ENCODE peak calls at places on chromosomes 11 and 22, in eight cellular contexts. R, C, A, K, L, Q, X and M are unnamed samples.

GRCh38 chr11:30387891-30388861 is 65.3 kb downstream of the ARL14EP start:
- DNase-seq in R (no peak), A (no peak), C (no peak), X (no peak), K (no peak), Q (no peak), L (no peak), M (no peak)

GRCh38 chr22:18156878-18157713 is 7.1 kb downstream of the USP18 start:
- DNase-seq in R (peak), K (peak), X (peak), Q (no peak), L (peak), A (peak), C (no peak), M (peak)

GRCh38 chr11:74950374-74950969 is 1.4 kb downstream of the SPCS2 start:
- DNase-seq in K (no peak), L (no peak), R (no peak), A (no peak), X (no peak), Q (no peak), C (no peak), M (no peak)

GRCh38 chr11:82080160-82080559 is 653.5 kb downstream of the FAM181B start:
- DNase-seq in L (no peak), K (no peak), X (no peak), Q (no peak), R (no peak), A (no peak), C (no peak), M (no peak)

GRCh38 chr11:130555251-130555841 is 106.9 kb downstream of the ADAMTS15 start:
- DNase-seq in Q (no peak), L (no peak), C (no peak), X (peak), R (no peak), K (no peak), A (no peak), M (no peak)

GRCh38 chr22:22218302-22218701 is 26.3 kb upstream of the VPREB1 start:
- DNase-seq in C (no peak), A (no peak), L (no peak), R (no peak), Q (no peak), X (no peak), K (no peak), M (no peak)

GRCh38 chr22:21816787-21817496 is 50.5 kb downstream of the MAPK1 start:
- DNase-seq in A (peak), R (no peak), K (peak), C (peak), Q (no peak), L (no peak), X (no peak), M (peak)

GRCh38 chr22:35987487-35987886 is 41.1 kb downstream of the RBFOX2 start:
- DNase-seq in K (no peak), L (no peak), C (no peak), X (no peak), R (no peak), A (no peak), Q (no peak), M (no peak)

GRCh38 chr11:34464591-34465036 is 25.9 kb downstream of the CAT start:
- DNase-seq in K (no peak), A (no peak), C (no peak), X (no peak), Q (no peak), L (no peak), R (no peak), M (no peak)

GRCh38 chr11:77151804-77152513 is 23.9 kb downstream of the MYO7A start:
- DNase-seq in A (no peak), C (no peak), R (peak), K (no peak), L (no peak), X (no peak), Q (no peak), M (no peak)

GRCh38 chr11:77201991-77202841 is 74.2 kb downstream of the MYO7A start:
- DNase-seq in C (no peak), R (peak), K (no peak), Q (no peak), L (peak), X (no peak), A (no peak), M (no peak)

GRCh38 chr11:120210651-120211521 is at the start of gene OAF:
- DNase-seq in L (peak), X (peak), K (peak), C (peak), R (peak), Q (no peak), A (peak), M (peak)
- TF ChIP-seq POLR2A in L (no peak), X (peak), K (no peak), C (no peak), R (peak), Q (peak), A (peak), M (no peak)

DNA sequence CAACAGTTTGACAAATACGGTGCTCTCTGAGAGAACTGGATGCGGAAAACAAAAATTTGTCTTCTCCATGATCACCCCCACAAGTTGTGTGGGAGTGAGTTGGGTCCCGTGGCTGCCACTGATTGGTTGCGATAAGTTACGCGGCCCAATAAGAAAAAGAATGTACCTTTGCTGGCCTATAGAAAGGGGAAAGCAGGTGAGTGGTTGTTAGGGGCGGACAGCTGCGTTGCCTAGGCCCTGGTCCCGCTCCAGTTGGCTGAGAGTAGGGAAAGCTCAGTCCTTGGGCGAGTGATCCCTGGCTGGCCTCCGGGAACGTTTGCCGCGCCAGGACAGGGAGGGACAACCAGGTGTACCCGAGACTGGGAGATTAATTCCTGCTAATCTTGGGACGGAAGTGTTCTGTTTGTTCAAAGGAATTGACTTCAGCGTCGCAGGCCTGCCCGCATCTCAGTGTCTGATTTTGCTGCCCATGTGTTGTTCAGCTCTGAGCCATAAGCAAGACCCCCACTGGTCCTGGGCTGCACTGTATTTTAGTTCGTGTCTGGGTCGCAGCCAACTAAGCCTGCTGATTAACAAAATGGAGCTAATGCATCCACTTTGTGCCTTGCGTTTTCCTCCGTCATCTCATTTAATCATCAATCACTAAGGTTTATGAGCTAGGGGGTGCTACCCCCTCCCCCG is 773 bp upstream of the SYVN1 start:
- DNase-seq in R (peak), L (peak), A (peak), Q (no peak), K (peak), X (peak), C (peak), M (peak)
- TF ChIP-seq POLR2A in R (peak), L (no peak), A (peak), Q (no peak), K (peak), X (no peak), C (peak), M (peak)

DNA sequence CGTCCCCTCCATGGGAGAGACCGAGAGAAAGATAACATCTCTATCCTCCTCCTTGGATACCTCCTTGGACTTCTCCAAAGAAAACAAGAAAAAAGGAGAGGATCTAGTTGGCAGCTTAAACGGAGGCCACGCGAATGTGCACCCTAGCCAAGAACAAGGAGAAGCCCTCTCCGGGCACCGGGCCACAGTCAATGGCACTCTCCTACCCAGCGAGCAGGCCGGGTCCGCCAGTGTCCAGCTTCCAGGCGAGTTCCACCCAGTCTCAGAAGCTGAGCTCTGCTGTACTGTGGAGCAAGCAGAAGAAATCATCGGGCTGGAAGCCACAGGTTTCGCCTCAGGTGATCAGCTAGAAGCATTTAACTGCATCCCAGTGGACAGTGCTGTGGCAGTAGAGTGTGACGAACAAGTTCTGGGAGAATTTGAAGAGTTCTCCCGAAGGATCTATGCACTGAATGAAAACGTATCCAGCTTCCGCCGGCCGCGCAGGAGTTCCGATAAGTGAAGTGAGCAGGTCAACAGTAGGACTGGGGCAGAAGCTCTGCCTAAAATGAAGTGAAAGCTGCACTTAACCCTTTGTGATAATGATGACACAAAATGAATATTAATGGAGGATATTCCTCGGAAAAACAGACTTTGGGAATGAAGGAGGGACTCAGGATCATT is 65.3 kb downstream of the WNT11 start:
- DNase-seq in A (no peak), K (no peak), R (no peak), C (no peak), X (no peak), L (no peak), Q (no peak), M (no peak)
- TF ChIP-seq POLR2A in A (no peak), K (no peak), R (no peak), C (no peak), X (no peak), L (no peak), Q (no peak), M (no peak)

DNA sequence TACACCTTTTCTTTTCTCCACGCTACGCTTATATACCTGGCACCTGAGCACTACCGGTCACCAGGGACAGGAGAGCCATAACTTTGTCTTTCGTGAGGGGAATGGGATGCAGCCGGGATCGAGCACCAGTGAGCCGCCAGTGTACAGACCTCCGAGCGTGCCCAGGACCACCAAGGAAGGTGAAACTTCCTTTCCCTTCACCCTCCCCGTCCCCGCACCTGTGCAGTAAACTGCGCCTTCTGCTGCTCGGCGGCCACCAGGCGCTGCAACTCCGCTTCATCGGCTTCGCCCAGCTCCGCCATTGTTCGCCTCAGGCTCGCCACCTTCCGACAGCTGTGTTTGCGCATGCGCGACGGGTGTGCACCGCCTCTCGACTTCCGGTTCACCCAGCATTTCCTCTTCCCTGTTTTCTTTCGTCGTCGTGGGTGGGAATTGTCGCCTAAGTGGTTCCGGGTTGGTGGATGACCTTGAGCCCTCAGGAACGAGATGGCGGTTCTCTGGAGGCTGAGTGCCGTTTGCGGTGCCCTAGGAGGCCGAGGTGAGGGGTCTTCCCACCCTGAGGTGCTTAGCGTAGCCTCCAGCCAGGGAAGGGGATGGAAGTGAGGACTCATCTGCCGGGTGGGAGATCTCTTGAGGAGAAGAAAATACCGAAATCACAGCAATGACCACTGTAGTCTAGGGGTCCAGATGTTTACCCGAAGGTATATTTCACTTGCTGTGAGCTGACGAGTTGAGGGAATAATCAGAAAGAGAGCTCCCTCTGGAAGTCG is at the start of the genes SDHD and TIMM8B:
- DNase-seq in R (peak), K (peak), X (peak), A (peak), C (peak), Q (peak), L (peak), M (peak)
- TF ChIP-seq POLR2A in R (peak), K (peak), X (peak), A (peak), C (peak), Q (peak), L (peak), M (peak)

DNA sequence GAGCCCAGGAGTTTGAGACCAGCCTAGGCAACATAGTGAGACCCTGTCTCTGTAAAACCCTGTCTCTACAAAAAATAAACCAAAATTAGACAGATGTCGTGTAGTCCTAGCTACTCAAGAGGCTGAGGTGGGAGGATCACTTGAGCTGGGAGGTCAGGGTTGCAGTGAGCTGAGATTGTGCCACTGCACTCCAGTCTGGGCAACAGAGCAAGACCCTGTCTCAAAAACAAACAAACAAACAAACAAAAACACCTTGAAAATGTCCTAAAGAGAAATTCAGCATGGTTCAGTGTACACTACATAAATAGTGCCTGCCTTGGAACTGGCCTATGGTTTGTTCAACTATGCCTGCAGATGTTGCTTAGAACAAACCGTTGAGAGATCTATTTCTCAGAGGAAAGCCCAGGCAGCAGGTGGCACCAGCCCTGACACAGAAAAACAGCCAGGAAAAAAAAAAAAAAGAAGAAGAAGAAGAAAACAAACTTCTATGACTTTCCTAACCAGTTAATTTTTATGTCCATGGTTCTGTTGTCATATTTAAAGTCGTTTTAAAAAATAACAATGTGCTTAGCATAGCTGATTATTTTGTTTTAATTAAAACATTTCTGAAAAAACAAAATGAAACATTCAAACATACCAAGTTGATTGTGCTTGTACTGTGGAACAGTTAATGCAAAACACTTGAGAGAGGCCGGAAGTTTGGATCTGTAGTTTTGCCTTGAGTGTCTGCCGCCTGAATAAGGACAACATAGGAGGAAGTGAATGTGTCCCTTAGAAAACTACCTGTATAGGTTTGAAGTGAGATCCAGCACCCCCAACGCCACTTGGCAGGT is 5.4 kb downstream of the KREMEN1 start:
- DNase-seq in A (no peak), K (no peak), Q (no peak), C (no peak), R (no peak), L (no peak), X (no peak), M (no peak)
- TF ChIP-seq POLR2A in A (no peak), K (no peak), Q (no peak), C (no peak), R (no peak), L (no peak), X (no peak), M (no peak)

DNA sequence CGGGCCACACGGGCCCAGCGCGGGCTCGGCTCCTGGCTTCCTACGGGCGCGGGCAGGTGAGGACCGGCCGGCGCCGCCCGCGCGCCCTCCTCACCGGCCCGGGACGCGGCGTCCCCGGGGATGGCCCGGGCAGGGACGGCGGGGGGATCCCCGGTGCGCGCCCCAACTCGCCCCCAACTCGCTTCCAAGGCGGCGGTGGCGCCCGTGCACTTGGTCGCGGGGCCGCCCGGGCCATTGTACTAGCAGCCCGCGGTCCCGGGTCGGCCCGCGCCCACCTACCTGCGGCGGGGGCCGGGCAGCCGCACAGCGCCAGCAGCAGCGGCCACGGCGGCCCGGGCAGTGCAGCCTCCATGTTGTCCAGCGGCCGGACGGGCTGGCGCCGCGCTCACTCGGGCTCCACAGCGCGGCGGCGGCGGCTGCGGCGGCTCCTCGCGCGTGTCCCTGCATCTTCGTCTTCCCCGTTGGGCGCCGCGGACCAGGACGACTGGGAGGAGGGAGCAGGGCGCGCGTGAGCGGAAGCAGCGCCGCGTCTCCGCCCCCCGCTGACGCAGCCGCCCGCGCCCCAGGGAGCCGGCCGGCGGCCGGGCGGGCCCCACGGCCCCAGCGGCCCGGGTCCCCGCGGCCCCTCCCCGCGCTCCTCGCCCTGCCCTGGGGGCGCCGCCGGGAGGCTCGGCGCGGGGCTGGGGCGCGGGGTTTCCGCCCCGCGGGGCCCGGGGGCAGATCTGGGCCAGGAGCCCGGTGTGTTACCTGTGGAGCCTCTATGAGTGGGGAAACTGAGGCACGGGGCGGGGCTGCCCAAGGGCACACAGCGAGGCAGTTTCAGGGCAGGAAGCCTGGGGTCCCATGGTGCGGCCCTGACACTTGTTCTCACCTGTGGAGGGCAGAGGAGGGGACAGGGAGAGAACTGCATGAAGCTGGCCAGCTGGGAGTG is 159.3 kb upstream of the GRK3 start:
- DNase-seq in K (peak), Q (no peak), X (peak), A (no peak), C (peak), L (peak), R (peak), M (peak)
- TF ChIP-seq POLR2A in K (peak), Q (peak), X (peak), A (peak), C (no peak), L (no peak), R (peak), M (peak)

GRCh38 chr22:38317995-38318715 is 922 bp upstream of the CSNK1E start:
- DNase-seq in L (peak), K (peak), C (no peak), Q (peak), A (peak), X (peak), R (peak), M (peak)
- TF ChIP-seq POLR2A in L (no peak), K (no peak), C (no peak), Q (no peak), A (peak), X (peak), R (peak), M (peak)

DNA sequence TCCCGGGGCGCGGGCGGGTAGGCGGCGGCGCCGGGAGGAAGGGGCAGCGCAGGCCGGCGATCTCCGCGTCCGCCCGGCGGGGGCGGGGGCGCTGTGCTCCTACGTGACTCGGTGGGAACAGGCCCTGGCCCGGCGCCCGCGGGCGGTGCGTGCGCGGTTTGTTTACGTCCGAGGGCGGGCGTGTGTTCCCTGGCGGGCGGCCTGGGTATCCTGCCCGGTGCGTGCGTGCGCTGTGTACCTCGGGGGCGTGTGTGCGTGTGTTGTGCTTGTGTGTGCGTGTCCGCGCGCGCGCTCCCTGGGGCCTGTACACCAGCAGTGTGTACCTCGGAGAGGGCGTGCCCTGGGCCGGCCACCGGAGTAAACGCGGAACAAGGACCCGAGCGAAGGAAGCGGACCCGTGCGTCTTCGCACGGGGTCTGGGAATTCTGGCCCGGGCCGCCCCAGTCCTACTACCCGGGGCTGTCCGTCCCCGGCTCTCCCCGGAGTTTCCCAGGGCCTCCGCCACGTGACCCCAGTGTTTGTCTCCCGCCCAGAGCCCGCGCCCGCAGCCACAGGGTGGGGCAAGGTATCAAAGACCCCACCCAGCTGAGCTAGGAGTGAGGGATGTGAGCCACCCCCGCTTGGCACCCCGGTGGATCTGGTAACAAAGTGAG is 769 bp downstream of the MAFF start:
- DNase-seq in X (peak), K (peak), R (peak), C (no peak), A (peak), Q (peak), L (peak), M (peak)
- TF ChIP-seq POLR2A in X (no peak), K (no peak), R (no peak), C (no peak), A (no peak), Q (no peak), L (no peak), M (peak)

GRCh38 chr11:57711414-57712255 is at the start of gene MED19:
- DNase-seq in K (peak), L (peak), A (no peak), Q (peak), R (peak), X (peak), C (peak), M (peak)
- TF ChIP-seq POLR2A in K (peak), L (peak), A (peak), Q (peak), R (peak), X (peak), C (no peak), M (no peak)